ENCODE peak calls at places on chromosomes 13 and 19, in eight cellular contexts. S is heart left ventricle, C is esophagus muscularis mucosa, P is body of pancreas, I is transverse colon, N is BE2C, D is neural progenitor cell, O is mucosa of descending colon. G is an unnamed sample. For H3K4me1, the result is how much of the 10 kb centered on the place peaks cover.

GRCh38 chr19:54431255-54431838 is 16.1 kb downstream of the TTYH1 start:
- DNase-seq in D (no peak), I (peak), S (no peak), P (peak), O (no peak), N (no peak), C (no peak), G (no peak)

GRCh38 chr13:84606616-84607015 is 724.3 kb upstream of the SLITRK1 start:
- DNase-seq in N (no peak), O (no peak), I (no peak), D (no peak), S (no peak), C (no peak), P (no peak), G (no peak)

GRCh38 chr13:51832471-51833152 is 12.4 kb downstream of the TMEM272 start:
- DNase-seq in C (no peak), P (no peak), S (no peak), O (peak), N (peak), D (peak), I (peak), G (no peak)

GRCh38 chr13:80313668-80314278 is 27.2 kb downstream of the SPRY2 start:
- DNase-seq in D (no peak), O (no peak), P (no peak), C (no peak), N (no peak), S (no peak), I (no peak), G (no peak)

GRCh38 chr13:109655206-109655600 is 131.2 kb downstream of the IRS2 start:
- DNase-seq in O (no peak), C (no peak), P (no peak), D (no peak), I (no peak), S (no peak), N (no peak), G (no peak)

GRCh38 chr13:113209336-113209879 is at the start of gene CUL4A:
- DNase-seq in N (peak), I (peak), P (peak), C (no peak), D (peak), O (peak), S (peak), G (peak)

GRCh38 chr19:31562916-31563626 is 213.8 kb upstream of the TSHZ3 start:
- DNase-seq in O (no peak), P (no peak), C (no peak), D (no peak), S (no peak), I (no peak), N (no peak), G (no peak)

GRCh38 chr13:75411924-75412537 is 69.9 kb downstream of the TBC1D4 start:
- DNase-seq in S (no peak), N (no peak), I (no peak), P (no peak), O (no peak), D (no peak), C (no peak), G (no peak)

GRCh38 chr13:44972956-44973581 is 16.2 kb downstream of the NUFIP1 start:
- DNase-seq in O (no peak), P (no peak), S (no peak), D (peak), C (no peak), I (no peak), N (no peak), G (no peak)

GRCh38 chr19:53365899-53366493 is 491 bp downstream of the ZNF525 start:
- DNase-seq in S (no peak), O (peak), D (peak), C (no peak), N (peak), I (peak), P (peak), G (peak)

GRCh38 chr19:47445937-47446402 is 25.7 kb downstream of the SLC8A2 start:
- DNase-seq in P (peak), C (no peak), O (peak), D (peak), S (peak), I (peak), N (peak), G (no peak)

GRCh38 chr19:1492474-1493006 is 1.6 kb downstream of the REEP6 start:
- DNase-seq in C (no peak), I (no peak), S (no peak), P (no peak), O (no peak), N (no peak), D (no peak), G (no peak)

GRCh38 chr13:32261567-32261966 is 53.6 kb downstream of the ZAR1L start:
- DNase-seq in C (no peak), D (no peak), P (no peak), N (peak), S (peak), O (peak), I (peak), G (no peak)

GRCh38 chr13:32216281-32216680 is 98.9 kb downstream of the ZAR1L start:
- DNase-seq in C (peak), I (no peak), S (no peak), N (no peak), O (no peak), D (no peak), P (no peak), G (peak)

GRCh38 chr13:33739254-33739653 is 78.7 kb upstream of the RFC3 start:
- DNase-seq in P (no peak), D (no peak), O (no peak), I (no peak), N (no peak), C (no peak), S (no peak), G (no peak)

GRCh38 chr19:6925801-6926751 is 38.7 kb downstream of the ADGRE1 start:
- DNase-seq in D (no peak), C (no peak), I (no peak), P (no peak), O (peak), S (no peak), N (no peak), G (no peak)

GRCh38 chr19:32708457-32708856 is 11.1 kb upstream of the TDRD12 start:
- DNase-seq in I (no peak), O (no peak), S (no peak), D (no peak), C (no peak), N (no peak), P (no peak), G (no peak)

GRCh38 chr19:1855828-1856255 is 7.5 kb downstream of the KLF16 start:
- DNase-seq in S (peak), D (no peak), C (no peak), P (no peak), O (no peak), N (no peak), I (no peak), G (no peak)

GRCh38 chr13:76792680-76793334 is 93.4 kb downstream of the KCTD12 start:
- DNase-seq in D (no peak), P (no peak), O (peak), S (no peak), N (no peak), C (no peak), I (no peak), G (no peak)

GRCh38 chr13:97327521-97328221 is 105.5 kb downstream of the MBNL2 start:
- DNase-seq in S (no peak), C (peak), O (no peak), D (no peak), P (no peak), I (no peak), N (no peak), G (no peak)
- H3K4me3 ChIP-seq in S (no peak), C (no peak), O (no peak), D (no peak), P (no peak), I (no peak), N (no peak), G (no peak)

DNA sequence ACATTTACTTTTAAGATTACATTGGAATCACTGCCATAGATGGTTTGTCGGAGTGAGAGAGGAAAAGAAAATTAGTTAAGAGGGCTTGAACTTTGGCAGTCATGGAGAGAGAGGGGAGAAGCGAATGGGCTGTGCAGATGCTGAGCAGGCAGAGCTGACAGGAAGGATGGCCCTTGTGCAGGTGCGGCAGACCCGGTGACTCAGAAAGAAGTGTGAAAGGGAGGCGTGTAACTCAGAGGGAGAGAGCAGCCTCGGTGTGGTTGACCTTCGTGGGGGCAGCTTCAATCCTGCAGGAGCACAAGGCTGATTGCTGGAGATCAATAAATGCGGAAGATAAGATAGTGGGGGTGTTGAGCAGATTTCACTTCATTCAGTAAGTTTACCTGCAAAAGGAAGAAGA is 76.9 kb downstream of the TNFSF13B start:
- DNase-seq in I (no peak), O (no peak), P (no peak), N (no peak), S (peak), C (no peak), D (no peak), G (no peak)
- H3K4me1 ChIP-seq in I (under half), O (under half), P (under half), N (under half), S (under half), C (under half), D (under half), G (under half)

GRCh38 chr19:50359432-50359818 is 6.0 kb downstream of the NAPSA start:
- DNase-seq in C (no peak), D (no peak), P (no peak), I (no peak), O (no peak), S (no peak), N (no peak), G (no peak)
- TF ChIP-seq CTCF in C (no peak), D (no peak), P (no peak), I (no peak), O (no peak), S (no peak), N (no peak), G (no peak)

GRCh38 chr19:39738809-39739208 is 980 bp upstream of the CLC start:
- DNase-seq in C (no peak), D (no peak), N (no peak), O (no peak), P (no peak), I (no peak), S (no peak), G (no peak)
- H3K4me3 ChIP-seq in C (no peak), D (no peak), N (no peak), O (no peak), P (no peak), I (no peak), S (no peak), G (no peak)

GRCh38 chr19:41321204-41321599 is 11.2 kb downstream of the CCDC97 start:
- DNase-seq in P (no peak), D (no peak), C (no peak), O (no peak), S (peak), N (no peak), I (no peak), G (no peak)
- H3K4me1 ChIP-seq in P (under half), D (under half), C (half or more), O (under half), S (half or more), N (under half), I (under half), G (under half)

GRCh38 chr19:49817964-49818690 is at the start of gene MED25:
- DNase-seq in C (peak), N (peak), D (peak), I (peak), S (peak), O (peak), P (peak), G (peak)
- TF ChIP-seq CTCF in C (peak), N (no peak), D (peak), I (peak), S (peak), O (peak), P (no peak), G (peak)

G was measured in Caco-2.